ENCODE peak calls at places on chromosomes 4 and X, in six cellular contexts. P is activated CD8-positive, alpha-beta memory T cell treated with anti-CD3 and anti-CD28 coated beads, Interleukin-2, amount 50 U/mL, for 48 hours; I is NCI-H1105; K is hypothalamus; S is fibroblast of lung; X is left lung. G is an unnamed sample.

GRCh38 chr4:110878413-110878812 is 255.5 kb upstream of the PITX2 start:
- DNase-seq in S (peak; percentile 48), I (no peak), K (no peak), P (no peak), X (no peak), G (no peak)

GRCh38 chr4:84866295-84866694 is 100.2 kb downstream of the WDFY3 start:
- DNase-seq in S (no peak), I (no peak), K (no peak), P (no peak), X (no peak), G (no peak)

GRCh38 chrX:95505721-95506120 is 1178.9 kb upstream of the DIAPH2 start:
- DNase-seq in S (no peak), I (no peak), X (no peak), K (no peak), P (no peak), G (no peak)

GRCh38 chr4:108247511-108248088 is 78.9 kb upstream of the LEF1 start:
- DNase-seq in S (peak; percentile 7), I (peak; percentile 88), K (no peak), P (no peak), X (peak; percentile 25), G (no peak)

GRCh38 chrX:23819385-23820234 is 36.6 kb downstream of the SAT1 start:
- DNase-seq in P (no peak), I (no peak), K (no peak), S (peak; percentile 77), X (no peak), G (no peak)

GRCh38 chr4:75552452-75552851 is 3.4 kb upstream of the ODAPH start:
- DNase-seq in I (no peak), P (no peak), S (no peak), X (no peak), K (no peak), G (no peak)

GRCh38 chrX:20438871-20439526 is 172.3 kb upstream of the RPS6KA3 start:
- DNase-seq in K (no peak), X (no peak), S (no peak), I (no peak), P (no peak), G (no peak)

GRCh38 chr4:185718578-185719492 is 93.2 kb downstream of the SORBS2 start:
- DNase-seq in K (no peak), S (no peak), P (no peak), I (no peak), X (no peak), G (no peak)

GRCh38 chrX:63299596-63299995 is 51.5 kb downstream of the SPIN4 start:
- DNase-seq in S (no peak), P (no peak), K (no peak), X (no peak), I (no peak), G (no peak)

G was measured in smooth muscle cell of the brain vasculature.